ENCODE peak calls at places on chromosomes 16 and 17, in four cellular contexts. One of them, this sample, is unnamed.
A peak's percentile ranks its signal among the peaks of the same experiment; 100 is the strongest.

GRCh38 chr17:74006366-74006765 is 197.1 kb upstream of the RPL38 start:
- DNase-seq in lung: no peak
- DNase-seq in left ventricle myocardium inferior: no peak
- DNase-seq in ELR: no peak
- DNase-seq in this sample: no peak

GRCh38 chr17:6305613-6306360 is 129.1 kb downstream of the AIPL1 start:
- DNase-seq in lung: no peak
- DNase-seq in left ventricle myocardium inferior: no peak
- DNase-seq in ELR: no peak
- DNase-seq in this sample: no peak

GRCh38 chr17:61404702-61405046 is 5.0 kb downstream of the TBX2 start:
- DNase-seq in lung: no peak
- DNase-seq in left ventricle myocardium inferior: no peak
- DNase-seq in ELR: no peak
- DNase-seq in this sample: no peak

GRCh38 chr17:74610108-74610507 is 13.4 kb downstream of the CD300E start:
- DNase-seq in lung: no peak
- DNase-seq in left ventricle myocardium inferior: no peak
- DNase-seq in ELR: no peak
- DNase-seq in this sample: no peak

GRCh38 chr17:73387746-73388577 is 76.2 kb upstream of the CDC42EP4 start:
- DNase-seq in lung: no peak
- DNase-seq in left ventricle myocardium inferior: no peak
- DNase-seq in ELR: peak; percentile 30
- DNase-seq in this sample: no peak

GRCh38 chr16:49337814-49338350 is 35.7 kb upstream of the C16orf78 start:
- DNase-seq in lung: no peak
- DNase-seq in left ventricle myocardium inferior: no peak
- DNase-seq in ELR: no peak
- DNase-seq in this sample: no peak

GRCh38 chr16:68079616-68080344 is 5.4 kb upstream of the NFATC3 start:
- DNase-seq in lung: peak; percentile 75
- DNase-seq in left ventricle myocardium inferior: peak; percentile 83
- DNase-seq in ELR: no peak
- DNase-seq in this sample: peak; percentile 50

GRCh38 chr16:88759245-88759975 is 25.6 kb downstream of the PIEZO1 start:
- DNase-seq in lung: peak; percentile 60
- DNase-seq in left ventricle myocardium inferior: no peak
- DNase-seq in ELR: no peak
- DNase-seq in this sample: no peak

GRCh38 chr16:55391760-55392375 is 67.9 kb downstream of the IRX6 start:
- DNase-seq in lung: no peak
- DNase-seq in left ventricle myocardium inferior: no peak
- DNase-seq in ELR: no peak
- DNase-seq in this sample: no peak

GRCh38 chr16:80804061-80804450 is 342 bp downstream of the CDYL2 start:
- DNase-seq in lung: peak; percentile 42
- DNase-seq in left ventricle myocardium inferior: peak; percentile 43
- DNase-seq in ELR: peak; percentile 45
- DNase-seq in this sample: peak; percentile 45

GRCh38 chr16:1839554-1839953 is 12.5 kb downstream of the FAHD1 start:
- DNase-seq in lung: no peak
- DNase-seq in left ventricle myocardium inferior: no peak
- DNase-seq in ELR: peak; percentile 67
- DNase-seq in this sample: no peak

GRCh38 chr17:15257316-15257925 is 7.7 kb downstream of the PMP22 start:
- DNase-seq in lung: peak; percentile 84
- DNase-seq in left ventricle myocardium inferior: peak; percentile 83
- DNase-seq in ELR: peak; percentile 86
- DNase-seq in this sample: peak; percentile 83

GRCh38 chr17:79645022-79645776 is 34.3 kb upstream of the RBFOX3 start:
- DNase-seq in lung: no peak
- DNase-seq in left ventricle myocardium inferior: no peak
- DNase-seq in ELR: no peak
- DNase-seq in this sample: no peak

GRCh38 chr17:48153711-48154642 is 46.4 kb downstream of the SNX11 start:
- DNase-seq in lung: no peak
- DNase-seq in left ventricle myocardium inferior: no peak
- DNase-seq in ELR: peak; percentile 76
- DNase-seq in this sample: no peak

GRCh38 chr17:18964018-18964351 is 12.0 kb downstream of the SLC5A10 start:
- DNase-seq in lung: no peak
- DNase-seq in left ventricle myocardium inferior: no peak
- DNase-seq in ELR: no peak
- DNase-seq in this sample: no peak

GRCh38 chr16:54128629-54129230 is 157.9 kb downstream of the IRX3 start:
- DNase-seq in lung: no peak
- DNase-seq in left ventricle myocardium inferior: no peak
- DNase-seq in ELR: no peak
- DNase-seq in this sample: no peak

GRCh38 chr16:80594756-80595155 is 54.0 kb downstream of the DYNLRB2 start:
- DNase-seq in lung: no peak
- DNase-seq in left ventricle myocardium inferior: no peak
- DNase-seq in ELR: peak; percentile 52
- DNase-seq in this sample: no peak

GRCh38 chr17:13647551-13647950 is 45.8 kb upstream of the HS3ST3A1 start:
- DNase-seq in lung: no peak
- DNase-seq in left ventricle myocardium inferior: no peak
- DNase-seq in ELR: no peak
- DNase-seq in this sample: no peak